ENCODE peak calls at places on chromosomes 4 and X, in six cellular contexts. K is uterus, M is ovary, N is substantia nigra, J is NCI-H1092 treated with DMSO at 0.1 percent for 48 hours, Q is amygdala. E is an unnamed sample.

GRCh38 chr4:10765386-10765785 is 80.8 kb upstream of the CLNK start:
- DNase-seq in K (no peak), M (no peak), N (no peak), J (no peak), Q (no peak), E (no peak)

GRCh38 chrX:71941145-71941544 is 30.5 kb downstream of the NHSL2 start:
- DNase-seq in K (no peak), M (no peak), N (no peak), J (no peak), Q (no peak), E (no peak)

GRCh38 chr4:8346838-8347605 is 77.5 kb downstream of the HTRA3 start:
- DNase-seq in K (no peak), M (peak), N (peak), J (no peak), Q (peak), E (no peak)

GRCh38 chrX:21985332-21985777 is 44.8 kb downstream of the SMS start:
- DNase-seq in K (peak), M (peak), N (peak), J (peak), Q (peak), E (peak)

GRCh38 chrX:91434351-91435168 is at the start of gene PABPC5:
- DNase-seq in K (peak), M (peak), N (peak), J (no peak), Q (peak), E (peak)

GRCh38 chr4:25347473-25347872 is 29.6 kb upstream of the ANAPC4 start:
- DNase-seq in K (no peak), M (no peak), N (no peak), J (no peak), Q (no peak), E (no peak)

GRCh38 chr4:127783971-127784519 is 1.9 kb downstream of the HSPA4L start:
- DNase-seq in K (no peak), M (no peak), N (no peak), J (no peak), Q (no peak), E (no peak)

GRCh38 chr4:82519776-82520175 is 42.0 kb downstream of the TMEM150C start:
- DNase-seq in K (no peak), M (no peak), N (no peak), J (no peak), Q (no peak), E (no peak)

GRCh38 chr4:96317924-96318323 is 478.0 kb downstream of the PDHA2 start:
- DNase-seq in K (no peak), M (no peak), N (no peak), J (no peak), Q (no peak), E (no peak)

GRCh38 chrX:65926095-65927019 is 113.5 kb downstream of the VSIG4 start:
- DNase-seq in K (no peak), M (no peak), N (no peak), J (no peak), Q (no peak), E (no peak)

GRCh38 chr4:53786632-53787031 is 195.3 kb upstream of the LNX1 start:
- DNase-seq in K (peak), M (no peak), N (no peak), J (no peak), Q (no peak), E (no peak)

GRCh38 chr4:111678466-111678865 is 466.8 kb upstream of the FAM241A start:
- DNase-seq in K (no peak), M (no peak), N (no peak), J (no peak), Q (no peak), E (peak)

GRCh38 chr4:89684536-89684935 is 152.4 kb downstream of the SNCA start:
- DNase-seq in K (no peak), M (no peak), N (no peak), J (no peak), Q (no peak), E (no peak)

GRCh38 chr4:57501715-57502114 is 391.5 kb upstream of the IGFBP7 start:
- DNase-seq in K (no peak), M (no peak), N (no peak), J (no peak), Q (no peak), E (no peak)

GRCh38 chr4:122617597-122618593 is 3.0 kb downstream of the IL21 start:
- DNase-seq in K (no peak), M (no peak), N (no peak), J (no peak), Q (no peak), E (no peak)

GRCh38 chr4:138949866-138950265 is 65.7 kb upstream of the NOCT start:
- DNase-seq in K (no peak), M (no peak), N (no peak), J (no peak), Q (no peak), E (no peak)